ENCODE peak calls at places on chromosomes 4 and X, in four cellular contexts. B is tibial artery, G is left ventricle myocardium superior, Y is posterior vena cava. L is an unnamed sample.

GRCh38 chr4:180336494-180337090 is 1906.6 kb upstream of the TENM3 start:
- DNase-seq in B (no peak), G (no peak), Y (no peak), L (no peak)

GRCh38 chrX:20144491-20144890 is 2.9 kb upstream of the EIF1AX start:
- DNase-seq in Y (no peak), G (no peak), B (no peak), L (no peak)

GRCh38 chrX:74458738-74459137 is 37.4 kb downstream of the SLC16A2 start:
- DNase-seq in Y (no peak), B (no peak), G (no peak), L (no peak)

GRCh38 chrX:80511969-80512760 is 91.9 kb downstream of the TENT5D start:
- DNase-seq in B (no peak), Y (no peak), G (no peak), L (no peak)

GRCh38 chr4:47623916-47624554 is 139.0 kb downstream of the ATP10D start:
- DNase-seq in G (no peak), B (no peak), Y (no peak), L (no peak)

GRCh38 chr4:57119054-57119651 is 9.0 kb upstream of the IGFBP7 start:
- DNase-seq in B (peak; percentile 69), Y (peak; percentile 92), G (peak; percentile 56), L (no peak)

GRCh38 chrX:129323115-129323514 is 200.2 kb downstream of the SMARCA1 start:
- DNase-seq in B (no peak), G (no peak), Y (no peak), L (no peak)

GRCh38 chr4:56038763-56039162 is 90.0 kb downstream of the CEP135 start:
- DNase-seq in B (no peak), Y (no peak), G (no peak), L (no peak)

GRCh38 chr4:185529413-185529812 is 5.9 kb downstream of the PDLIM3 start:
- DNase-seq in G (no peak), Y (no peak), B (no peak), L (no peak)

GRCh38 chr4:174136013-174136412 is 147.5 kb downstream of the FBXO8 start:
- DNase-seq in B (no peak), Y (no peak), G (no peak), L (no peak)

GRCh38 chr4:107279729-107280128 is 243.6 kb upstream of the DKK2 start:
- DNase-seq in Y (no peak), B (no peak), G (no peak), L (no peak)

GRCh38 chrX:109890300-109890699 is 112.6 kb upstream of the TMEM164 start:
- DNase-seq in Y (no peak), B (no peak), G (no peak), L (no peak)

L was measured in lower lobe of right lung.